ENCODE peak calls at places on chromosomes 2 and 18, in six cellular contexts. M is transverse colon, D is H54, G is heart left ventricle, N is adrenal gland, R is A549. V is an unnamed sample.

GRCh38 chr2:110858135-110858737 is 125.9 kb downstream of the ACOXL start:
- DNase-seq in M (peak; percentile 54), D (no peak), G (no peak), N (no peak), R (no peak), V (no peak)

GRCh38 chr18:40338284-40338683 is 1616.8 kb upstream of the PIK3C3 start:
- DNase-seq in M (no peak), D (no peak), G (no peak), N (no peak), R (no peak), V (no peak)

GRCh38 chr2:35973132-35973736 is 382.3 kb upstream of the CRIM1 start:
- DNase-seq in M (no peak), D (no peak), G (no peak), N (no peak), R (peak; percentile 51), V (peak; percentile 16)

GRCh38 chr2:202361133-202361532 is 15.0 kb upstream of the BMPR2 start:
- DNase-seq in M (no peak), D (no peak), G (no peak), N (no peak), R (no peak), V (no peak)

GRCh38 chr18:68764016-68764415 is 33.9 kb upstream of the CCDC102B start:
- DNase-seq in M (no peak), D (no peak), G (no peak), N (no peak), R (no peak), V (no peak)

GRCh38 chr18:74831571-74832250 is 234.0 kb downstream of the ZNF407 start:
- DNase-seq in M (no peak), D (no peak), G (no peak), N (no peak), R (no peak), V (no peak)

GRCh38 chr2:223056656-223057418 is 4.8 kb downstream of the KCNE4 start:
- DNase-seq in M (no peak), D (no peak), G (no peak), N (no peak), R (no peak), V (no peak)

GRCh38 chr2:90209806-90210205 is 1518.3 kb downstream of the RPIA start:
- DNase-seq in M (no peak), D (no peak), G (no peak), N (no peak), R (no peak), V (no peak)

GRCh38 chr18:5582054-5582453 is 38.3 kb upstream of the EPB41L3 start:
- DNase-seq in M (no peak), D (no peak), G (no peak), N (no peak), R (no peak), V (no peak)

GRCh38 chr2:167335627-167336026 is 447.3 kb downstream of the XIRP2 start:
- DNase-seq in M (no peak), D (no peak), G (no peak), N (no peak), R (no peak), V (no peak)

GRCh38 chr18:26004827-26005226 is 85.6 kb downstream of the SS18 start:
- DNase-seq in M (no peak), D (no peak), G (no peak), N (no peak), R (no peak), V (no peak)

GRCh38 chr18:57755473-57756067 is 47.5 kb downstream of the ATP8B1 start:
- DNase-seq in M (no peak), D (no peak), G (no peak), N (no peak), R (no peak), V (no peak)

GRCh38 chr2:106638609-106639008 is 151.4 kb downstream of the CD8B2 start:
- DNase-seq in M (no peak), D (no peak), G (no peak), N (no peak), R (no peak), V (no peak)

GRCh38 chr2:148914463-148914862 is 39.4 kb downstream of the KIF5C start:
- DNase-seq in M (no peak), D (no peak), G (no peak), N (peak; percentile 56), R (no peak), V (no peak)

GRCh38 chr2:177397501-177398289 is 5.1 kb downstream of the AGPS start:
- DNase-seq in M (peak; percentile 19), D (no peak), G (peak; percentile 16), N (no peak), R (peak; percentile 70), V (no peak)

GRCh38 chr2:186534406-186534805 is 48.3 kb downstream of the ZC3H15 start:
- DNase-seq in M (no peak), D (no peak), G (no peak), N (no peak), R (no peak), V (no peak)

GRCh38 chr2:78993518-78994148 is 31.9 kb upstream of the REG3G start:
- DNase-seq in M (no peak), D (no peak), G (no peak), N (no peak), R (no peak), V (no peak)

GRCh38 chr2:1162768-1163584 is 212.3 kb downstream of the SNTG2 start:
- DNase-seq in M (no peak), D (peak; percentile 21), G (peak; percentile 30), N (no peak), R (no peak), V (no peak)

GRCh38 chr18:67362906-67363305 is 153.6 kb downstream of the DSEL start:
- DNase-seq in M (no peak), D (no peak), G (no peak), N (no peak), R (no peak), V (no peak)

GRCh38 chr2:98518106-98518505 is 73.4 kb downstream of the INPP4A start:
- DNase-seq in M (peak; percentile 47), D (no peak), G (no peak), N (no peak), R (peak; percentile 36), V (peak; percentile 64)

GRCh38 chr2:17930773-17931172 is 52.3 kb downstream of the KCNS3 start:
- DNase-seq in M (no peak), D (no peak), G (no peak), N (no peak), R (no peak), V (no peak)

GRCh38 chr2:8855019-8855418 is 17.6 kb upstream of the KIDINS220 start:
- DNase-seq in M (no peak), D (no peak), G (no peak), N (no peak), R (no peak), V (no peak)

GRCh38 chr2:54787760-54788366 is 64.4 kb downstream of the EML6 start:
- DNase-seq in M (peak; percentile 17), D (no peak), G (no peak), N (no peak), R (no peak), V (no peak)

GRCh38 chr2:111042772-111043771 is 77.6 kb upstream of the BCL2L11 start:
- DNase-seq in M (no peak), D (no peak), G (no peak), N (no peak), R (no peak), V (no peak)

GRCh38 chr2:43462866-43463641 is 132.8 kb downstream of the THADA start:
- DNase-seq in M (no peak), D (no peak), G (no peak), N (no peak), R (peak; percentile 41), V (no peak)

GRCh38 chr2:60818272-60818671 is 62.2 kb downstream of the PAPOLG start:
- DNase-seq in M (no peak), D (no peak), G (no peak), N (peak; percentile 49), R (peak; percentile 12), V (no peak)

GRCh38 chr2:187377335-187377734 is 70.7 kb downstream of the CALCRL start:
- DNase-seq in M (no peak), D (no peak), G (no peak), N (no peak), R (no peak), V (no peak)

GRCh38 chr18:11309172-11309571 is 159.8 kb upstream of the PIEZO2 start:
- DNase-seq in M (no peak), D (no peak), G (no peak), N (no peak), R (peak; percentile 42), V (no peak)

GRCh38 chr2:199441759-199442158 is 16.0 kb downstream of the SATB2 start:
- DNase-seq in M (peak; percentile 61), D (no peak), G (no peak), N (no peak), R (no peak), V (no peak)

GRCh38 chr18:26227051-26227672 is 917 bp downstream of the TAF4B start:
- DNase-seq in M (no peak), D (no peak), G (no peak), N (peak; percentile 52), R (peak; percentile 16), V (no peak)

GRCh38 chr18:39380186-39380714 is 1814.7 kb upstream of the CELF4 start:
- DNase-seq in M (no peak), D (no peak), G (no peak), N (no peak), R (no peak), V (no peak)

GRCh38 chr2:171160119-171160629 is 519 bp downstream of the TLK1 start:
- DNase-seq in M (peak; percentile 71), D (peak; percentile 52), G (peak; percentile 62), N (peak; percentile 83), R (peak; percentile 69), V (peak; percentile 78)
- TF ChIP-seq POLR2A in M (peak; percentile 44), D (no peak), G (no peak), N (no peak), R (no peak), V (no peak)

DNA sequence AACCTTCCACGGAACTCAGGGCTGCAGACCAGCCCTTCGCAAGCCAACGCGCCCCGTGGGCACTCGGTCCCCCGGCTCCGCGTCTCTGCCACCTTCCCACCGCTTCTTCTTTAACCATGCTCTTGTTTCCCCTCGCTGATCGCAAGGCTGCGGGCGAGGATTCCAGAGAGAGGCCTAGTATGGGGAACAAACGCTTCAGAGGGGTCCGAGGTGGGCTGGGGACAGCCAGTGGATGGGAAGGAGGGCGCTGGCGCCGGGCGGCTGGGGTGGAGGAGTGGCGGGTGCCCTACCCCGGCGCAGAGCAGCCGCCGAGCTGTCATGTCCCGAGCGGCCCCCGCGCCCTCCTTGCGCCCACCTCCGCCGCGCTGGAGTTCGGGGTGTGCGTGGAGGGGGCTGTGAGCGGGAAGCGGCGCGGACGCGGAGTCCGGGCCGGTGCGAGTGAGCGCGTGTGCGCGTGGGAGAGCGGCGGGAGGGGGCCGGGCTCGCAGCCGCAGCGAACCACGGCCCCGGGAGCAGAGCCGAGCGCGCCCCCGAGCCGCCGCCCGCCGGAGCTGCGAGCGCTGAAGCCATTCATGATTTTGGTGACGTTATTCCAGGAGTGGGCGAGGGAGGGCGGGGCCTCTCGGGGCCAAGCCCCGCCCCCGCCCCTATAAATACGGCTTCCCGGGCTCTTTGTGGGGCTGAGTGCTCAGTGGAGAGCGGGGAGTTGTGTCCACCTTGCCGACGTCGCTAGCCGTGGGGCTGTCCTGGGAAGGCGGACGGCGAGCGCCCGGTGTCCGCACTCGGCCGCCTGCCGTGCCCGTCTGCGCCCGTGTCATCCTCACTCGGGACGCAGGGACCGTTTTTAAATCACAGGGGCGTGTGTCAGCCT is at the start of gene LBH:
- DNase-seq in M (peak; percentile 82), D (peak; percentile 39), G (peak; percentile 91), N (peak; percentile 87), R (peak; percentile 88), V (peak; percentile 97)
- TF ChIP-seq POLR2A in M (peak; percentile 96), D (peak; percentile 98), G (peak; percentile 92), N (peak; percentile 94), R (peak; percentile 100), V (peak; percentile 100)

GRCh38 chr2:241092677-241093076 is 9.4 kb downstream of the MTERF4 start:
- DNase-seq in M (no peak), D (no peak), G (no peak), N (peak; percentile 44), R (peak; percentile 24), V (no peak)
- TF ChIP-seq POLR2A in M (no peak), D (no peak), G (no peak), N (no peak), R (no peak), V (no peak)

GRCh38 chr18:9802175-9802747 is 83.5 kb upstream of the TXNDC2 start:
- DNase-seq in M (no peak), D (no peak), G (no peak), N (no peak), R (no peak), V (peak; percentile 73)
- TF ChIP-seq POLR2A in M (no peak), D (no peak), G (no peak), N (no peak), R (no peak), V (no peak)

V was measured in erythroblast.